ENCODE peak calls at places on chromosome 5, in ten cellular contexts. M is heart left ventricle, B is uterus, T is HepG2, L is HCT116, A is K562, R is A549, C is stomach, O is psoas muscle, E is fibroblast of lung. W is an unnamed sample.

GRCh38 chr5:137714494-137714893 is 21.4 kb downstream of the KLHL3 start:
- DNase-seq in C (no peak), A (no peak), T (no peak), O (no peak), L (no peak), M (no peak), E (no peak), B (no peak), R (no peak), W (no peak)

GRCh38 chr5:13328316-13328715 is 616.2 kb downstream of the DNAH5 start:
- DNase-seq in B (no peak), T (no peak), A (no peak), L (no peak), O (no peak), E (no peak), C (no peak), R (no peak), M (no peak), W (no peak)

GRCh38 chr5:128035689-128036088 is 47.9 kb upstream of the SLC12A2 start:
- DNase-seq in M (no peak), C (no peak), E (no peak), B (no peak), R (no peak), L (no peak), A (no peak), T (no peak), O (no peak), W (no peak)

GRCh38 chr5:107566537-107566875 is 104.2 kb downstream of the EFNA5 start:
- DNase-seq in C (no peak), R (no peak), B (no peak), M (no peak), E (no peak), T (no peak), L (no peak), A (no peak), O (no peak), W (no peak)

GRCh38 chr5:146336197-146336596 is 2.4 kb upstream of the POU4F3 start:
- DNase-seq in C (no peak), L (no peak), M (no peak), T (no peak), B (no peak), A (no peak), R (no peak), E (no peak), O (no peak), W (no peak)

GRCh38 chr5:1502046-1502736 is 21.6 kb downstream of the LPCAT1 start:
- DNase-seq in E (no peak), L (no peak), B (no peak), T (no peak), O (peak; percentile 53), A (peak; percentile 85), M (peak; percentile 56), C (peak; percentile 33), R (no peak), W (no peak)

GRCh38 chr5:31598640-31599611 is 40.0 kb upstream of the PDZD2 start:
- DNase-seq in O (no peak), M (no peak), T (no peak), A (no peak), R (no peak), B (no peak), C (no peak), E (no peak), L (no peak), W (no peak)

GRCh38 chr5:111518747-111519146 is 6.4 kb upstream of the STARD4 start:
- DNase-seq in O (no peak), R (no peak), C (no peak), M (no peak), T (no peak), B (no peak), A (no peak), E (no peak), L (no peak), W (no peak)

GRCh38 chr5:143976055-143976454 is 164.1 kb downstream of the HMHB1 start:
- DNase-seq in M (no peak), A (no peak), L (no peak), O (no peak), T (no peak), B (no peak), E (no peak), C (no peak), R (no peak), W (no peak)

GRCh38 chr5:96175090-96175489 is 213.4 kb upstream of the ELL2 start:
- DNase-seq in M (no peak), B (no peak), R (peak; percentile 31), L (peak; percentile 33), O (no peak), E (no peak), C (no peak), A (no peak), T (no peak), W (no peak)

GRCh38 chr5:115461506-115462290 is 82.9 kb downstream of the FEM1C start:
- DNase-seq in C (no peak), T (no peak), B (no peak), A (no peak), M (no peak), E (peak; percentile 69), R (peak; percentile 71), O (no peak), L (peak; percentile 89), W (no peak)

GRCh38 chr5:150411245-150411979 is 1.3 kb downstream of the CD74 start:
- DNase-seq in A (no peak), B (no peak), R (no peak), C (peak; percentile 77), O (peak; percentile 39), E (no peak), L (no peak), M (peak; percentile 58), T (no peak), W (no peak)

GRCh38 chr5:123515904-123516303 is 3.9 kb downstream of the CSNK1G3 start:
- DNase-seq in R (no peak), A (no peak), B (no peak), E (no peak), L (no peak), C (no peak), M (no peak), T (no peak), O (no peak), W (no peak)

GRCh38 chr5:149938791-149939358 is 5.7 kb downstream of the PDE6A start:
- DNase-seq in A (peak; percentile 36), T (no peak), M (no peak), C (no peak), O (peak; percentile 26), E (peak; percentile 54), B (no peak), L (no peak), R (peak; percentile 94), W (no peak)

GRCh38 chr5:72282878-72283277 is 37.2 kb downstream of the MRPS27 start:
- DNase-seq in L (no peak), T (no peak), O (no peak), E (peak; percentile 76), C (no peak), M (no peak), B (no peak), A (peak; percentile 20), R (no peak), W (no peak)

GRCh38 chr5:37637165-37637845 is 202.5 kb downstream of the GDNF start:
- DNase-seq in C (no peak), E (peak; percentile 47), A (no peak), L (no peak), T (no peak), R (peak; percentile 9), O (no peak), M (no peak), B (no peak), W (no peak)

GRCh38 chr5:173327948-173328895 is at the start of gene STC2:
- DNase-seq in M (peak; percentile 86), L (peak; percentile 95), T (peak; percentile 96), E (peak; percentile 91), A (peak; percentile 91), R (peak; percentile 91), C (peak; percentile 73), O (peak; percentile 85), B (no peak), W (peak; percentile 80)

GRCh38 chr5:82494942-82495341 is 216.8 kb upstream of the RPS23 start:
- DNase-seq in C (no peak), B (no peak), R (no peak), L (no peak), E (peak; percentile 22), A (no peak), M (no peak), O (no peak), T (no peak), W (no peak)

GRCh38 chr5:59766394-59766793 is 127.1 kb downstream of the PDE4D start:
- DNase-seq in E (peak; percentile 41), M (no peak), R (peak; percentile 58), T (no peak), C (peak; percentile 79), A (no peak), L (no peak), O (no peak), B (peak; percentile 26), W (peak; percentile 43)
- H3K4me1 ChIP-seq in E (peaks cover 6% of the 10 kb centered on the region), M (peaks cover 25% of the 10 kb centered on the region), R (peaks cover 48% of the 10 kb centered on the region), T (peaks cover 35% of the 10 kb centered on the region), C (peaks cover 34% of the 10 kb centered on the region), A (no peaks in the 10 kb centered on the region), L (no peaks in the 10 kb centered on the region), O (peaks cover 6% of the 10 kb centered on the region), B (no peaks in the 10 kb centered on the region), W (no peaks in the 10 kb centered on the region)

GRCh38 chr5:94621763-94622162 is 3.3 kb downstream of the SLF1 start:
- DNase-seq in C (no peak), A (no peak), M (no peak), B (no peak), E (peak; percentile 13), T (no peak), O (no peak), L (no peak), R (no peak), W (no peak)
- H3K4me3 ChIP-seq in C (no peak overlapping the region), A (no peak overlapping the region), M (no peak overlapping the region), B (no peak overlapping the region), E (no peak overlapping the region), T (no peak overlapping the region), O (no peak overlapping the region), L (no peak overlapping the region), R (no peak overlapping the region), W (no peak overlapping the region)

DNA sequence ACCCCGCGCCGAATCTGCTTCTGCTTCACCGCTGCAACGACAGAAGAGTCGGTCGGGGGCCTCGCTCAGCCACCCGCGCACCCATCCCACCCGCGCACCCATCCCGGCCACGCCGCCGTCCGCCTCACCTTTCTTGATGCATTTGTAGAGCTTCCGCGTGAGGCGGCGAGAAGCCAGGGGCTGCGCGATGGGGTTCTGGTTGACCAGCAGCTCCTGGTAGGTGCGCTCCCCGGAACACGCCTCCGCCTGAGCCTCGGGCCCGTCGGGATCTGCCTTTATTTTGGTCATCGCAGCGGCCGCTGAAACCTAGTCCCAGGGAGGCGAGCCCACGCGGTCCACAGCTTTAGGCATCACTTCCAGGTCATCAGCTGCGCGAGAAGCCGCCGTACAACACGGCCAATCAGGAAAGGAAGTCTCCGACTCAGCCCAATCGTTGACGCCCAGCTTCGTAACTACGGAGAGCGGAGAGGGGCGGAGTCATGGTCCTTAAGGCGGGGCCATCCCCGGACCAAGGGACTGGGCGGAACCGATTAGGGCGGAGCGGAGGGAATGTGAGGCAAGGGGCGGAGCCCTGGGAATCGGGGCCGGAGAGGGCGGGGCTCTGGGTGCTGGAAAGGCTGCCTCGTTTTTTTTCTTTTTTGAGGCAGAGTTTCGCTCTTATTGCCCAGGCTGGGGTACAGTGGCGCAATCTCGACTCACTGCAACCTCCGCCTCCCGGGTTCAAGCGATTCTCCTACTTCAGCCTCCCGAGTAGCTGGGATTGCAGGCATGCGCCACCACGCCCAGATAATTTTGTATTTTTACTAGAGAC is at the start of gene NHP2:
- DNase-seq in B (peak; percentile 100), R (peak; percentile 98), E (peak; percentile 99), M (peak; percentile 99), C (peak; percentile 99), O (peak; percentile 97), A (peak; percentile 98), T (peak; percentile 95), L (peak; percentile 98), W (peak; percentile 99)
- H3K27ac ChIP-seq in B (peak within 1 kb of the TSS; percentile 76), R (peak within 1 kb of the TSS; percentile 85), E (peak within 1 kb of the TSS; percentile 73), M (peak within 1 kb of the TSS; percentile 58), C (peak within 1 kb of the TSS; percentile 88), O (peak within 1 kb of the TSS; percentile 88), A (peak within 1 kb of the TSS; percentile 46), T (peak within 1 kb of the TSS; percentile 52), L (peak within 1 kb of the TSS; percentile 51), W (peak within 1 kb of the TSS; percentile 38)

GRCh38 chr5:131260895-131261294 is 3.0 kb upstream of the CDC42SE2 start:
- DNase-seq in M (no peak), C (no peak), R (no peak), B (no peak), T (no peak), L (no peak), O (no peak), A (no peak), E (peak; percentile 37), W (no peak)
- H3K4me1 ChIP-seq in M (peaks cover 16% of the 10 kb centered on the region), C (peaks cover 36% of the 10 kb centered on the region), R (peaks cover 11% of the 10 kb centered on the region), B (peaks cover 6% of the 10 kb centered on the region), T (peaks cover 25% of the 10 kb centered on the region), L (peaks cover 53% of the 10 kb centered on the region), O (peaks cover 23% of the 10 kb centered on the region), A (peaks cover 16% of the 10 kb centered on the region), E (no peaks in the 10 kb centered on the region), W (peaks cover 1% of the 10 kb centered on the region)